ENCODE peak calls at places on chromosomes 7 and 10, in eight cellular contexts. F is astrocyte, E is left lung, L is mammary epithelial cell, J is prostate gland, R is adrenal gland, U is upper lobe of left lung, I is astrocyte of the cerebellum. A is an unnamed sample.

GRCh38 chr7:51062222-51062987 is 254.2 kb downstream of the COBL start:
- DNase-seq in R (no peak), F (no peak), E (no peak), I (no peak), J (no peak), L (no peak), U (peak), A (no peak)

GRCh38 chr7:158869876-158870275 is 13.5 kb downstream of the DYNC2I1 start:
- DNase-seq in J (no peak), R (no peak), U (no peak), I (no peak), L (no peak), F (no peak), E (no peak), A (no peak)

GRCh38 chr10:129741978-129742741 is 221.9 kb downstream of the EBF3 start:
- DNase-seq in L (no peak), R (no peak), E (peak), I (no peak), U (no peak), F (no peak), J (no peak), A (peak)

GRCh38 chr10:131187274-131187673 is 124.2 kb downstream of the TCERG1L start:
- DNase-seq in L (no peak), F (no peak), U (no peak), E (no peak), J (no peak), I (no peak), R (no peak), A (peak)

GRCh38 chr7:26233902-26234511 is 32.5 kb downstream of the CBX3 start:
- DNase-seq in I (no peak), L (no peak), U (no peak), J (no peak), E (no peak), F (no peak), R (no peak), A (no peak)

GRCh38 chr10:129105266-129105665 is 361.8 kb upstream of the MGMT start:
- DNase-seq in U (no peak), R (no peak), L (no peak), F (no peak), E (no peak), J (no peak), I (peak), A (no peak)

GRCh38 chr7:156691764-156692163 is 51.2 kb downstream of the RNF32 start:
- DNase-seq in J (no peak), R (no peak), F (no peak), I (no peak), E (no peak), L (no peak), U (no peak), A (no peak)

GRCh38 chr7:118312051-118312450 is 87.5 kb downstream of the ANKRD7 start:
- DNase-seq in U (no peak), R (no peak), E (no peak), I (no peak), F (no peak), J (no peak), L (no peak), A (no peak)

GRCh38 chr7:37421820-37422219 is 26.8 kb downstream of the ELMO1 start:
- DNase-seq in I (no peak), E (no peak), J (no peak), L (peak), R (no peak), F (no peak), U (no peak), A (no peak)

GRCh38 chr7:16978358-16979244 is 96.8 kb upstream of the AGR3 start:
- DNase-seq in U (no peak), F (peak), E (no peak), I (peak), J (no peak), R (no peak), L (peak), A (no peak)

GRCh38 chr7:2719007-2719406 is 31.0 kb downstream of the AMZ1 start:
- DNase-seq in L (no peak), F (no peak), I (no peak), R (no peak), E (peak), U (no peak), J (no peak), A (no peak)

GRCh38 chr10:61284222-61284890 is 168.8 kb downstream of the TMEM26 start:
- DNase-seq in R (no peak), U (no peak), L (peak), E (no peak), F (peak), I (peak), J (peak), A (no peak)

GRCh38 chr10:123568751-123569150 is 97.4 kb upstream of the GPR26 start:
- DNase-seq in I (no peak), J (no peak), U (no peak), R (no peak), E (no peak), L (no peak), F (no peak), A (peak)

GRCh38 chr7:152588350-152588749 is 87.6 kb downstream of the XRCC2 start:
- DNase-seq in L (peak), J (no peak), R (no peak), E (no peak), I (peak), F (peak), U (peak), A (no peak)

GRCh38 chr10:83164134-83164533 is 975.2 kb upstream of the GHITM start:
- DNase-seq in I (no peak), U (no peak), E (no peak), J (no peak), F (peak), L (no peak), R (no peak), A (no peak)

GRCh38 chr10:132562916-132563456 is 25.4 kb downstream of the INPP5A start:
- DNase-seq in F (no peak), E (no peak), R (peak), I (no peak), U (no peak), L (no peak), J (no peak), A (no peak)

GRCh38 chr10:1366811-1367425 is 310.7 kb downstream of the WDR37 start:
- DNase-seq in U (no peak), L (no peak), E (no peak), R (no peak), F (no peak), J (no peak), I (no peak), A (peak)

GRCh38 chr10:62085821-62086220 is 182.8 kb downstream of the RTKN2 start:
- DNase-seq in E (no peak), L (no peak), I (no peak), U (no peak), F (no peak), R (no peak), J (no peak), A (no peak)

GRCh38 chr10:45144666-45145065 is 143.9 kb downstream of the ZNF22 start:
- DNase-seq in L (no peak), R (no peak), U (no peak), F (no peak), I (no peak), J (no peak), E (no peak), A (no peak)

GRCh38 chr10:19904202-19904661 is 88.0 kb downstream of the PLXDC2 start:
- DNase-seq in R (no peak), I (peak), F (peak), J (no peak), E (no peak), U (no peak), L (peak), A (no peak)

GRCh38 chr10:73408978-73409521 is 4.8 kb downstream of the ANXA7 start:
- DNase-seq in L (no peak), F (no peak), R (no peak), E (no peak), J (no peak), I (no peak), U (no peak), A (no peak)

GRCh38 chr7:41916450-41916927 is 213.6 kb upstream of the INHBA start:
- DNase-seq in F (peak), L (peak), U (no peak), E (no peak), R (no peak), I (peak), J (no peak), A (no peak)

GRCh38 chr7:137867289-137867688 is 20.5 kb upstream of the DGKI start:
- DNase-seq in U (no peak), L (no peak), R (no peak), J (no peak), I (no peak), F (no peak), E (no peak), A (no peak)

GRCh38 chr10:124345521-124345920 is 73.2 kb downstream of the OAT start:
- DNase-seq in R (no peak), U (no peak), J (no peak), F (no peak), L (no peak), E (no peak), I (no peak), A (no peak)

GRCh38 chr10:86941426-86941825 is 16.0 kb downstream of the MMRN2 start:
- DNase-seq in F (no peak), E (no peak), R (no peak), L (no peak), U (no peak), I (no peak), J (no peak), A (no peak)

GRCh38 chr10:102449321-102450123 is 1.8 kb downstream of the C10orf95 start:
- DNase-seq in L (peak), R (peak), I (no peak), J (peak), E (peak), F (no peak), U (peak), A (no peak)

GRCh38 chr7:38934536-38934935 is 25.5 kb upstream of the VPS41 start:
- DNase-seq in J (no peak), I (no peak), L (peak), U (no peak), R (no peak), F (peak), E (no peak), A (no peak)

GRCh38 chr7:27188666-27189559 is 3.9 kb upstream of the HOXA11 start:
- DNase-seq in L (no peak), E (peak), F (no peak), I (no peak), J (peak), U (no peak), R (no peak), A (no peak)

GRCh38 chr10:50807851-50808776 is 68.4 kb downstream of the ASAH2B start:
- DNase-seq in R (no peak), E (no peak), I (no peak), J (no peak), F (peak), L (no peak), U (no peak), A (no peak)

GRCh38 chr7:98908585-98908984 is 30.3 kb downstream of the TRRAP start:
- DNase-seq in L (no peak), I (no peak), F (no peak), R (no peak), J (no peak), E (no peak), U (no peak), A (no peak)

GRCh38 chr10:815338-816104 is 116.0 kb downstream of the LARP4B start:
- DNase-seq in F (no peak), L (no peak), I (no peak), J (no peak), E (peak), R (no peak), U (no peak), A (no peak)

GRCh38 chr10:113524120-113524519 is 28.7 kb upstream of the HABP2 start:
- DNase-seq in R (no peak), F (no peak), E (no peak), U (peak), L (no peak), J (no peak), I (no peak), A (no peak)
- TF ChIP-seq CTCF in R (no peak), F (no peak), E (no peak), U (no peak), L (no peak), J (no peak), I (no peak), A (no peak)

GRCh38 chr7:21500117-21500516 is 42.7 kb upstream of the DNAH11 start:
- DNase-seq in R (no peak), I (no peak), E (no peak), L (no peak), J (no peak), F (no peak), U (no peak), A (no peak)

GRCh38 chr7:21497072-21497471 is 45.8 kb upstream of the DNAH11 start:
- DNase-seq in F (no peak), R (no peak), J (no peak), E (no peak), L (no peak), I (no peak), U (no peak), A (no peak)
- TF ChIP-seq CTCF in F (peak), R (no peak), J (no peak), E (no peak), L (no peak), I (peak), U (no peak), A (no peak)

DNA sequence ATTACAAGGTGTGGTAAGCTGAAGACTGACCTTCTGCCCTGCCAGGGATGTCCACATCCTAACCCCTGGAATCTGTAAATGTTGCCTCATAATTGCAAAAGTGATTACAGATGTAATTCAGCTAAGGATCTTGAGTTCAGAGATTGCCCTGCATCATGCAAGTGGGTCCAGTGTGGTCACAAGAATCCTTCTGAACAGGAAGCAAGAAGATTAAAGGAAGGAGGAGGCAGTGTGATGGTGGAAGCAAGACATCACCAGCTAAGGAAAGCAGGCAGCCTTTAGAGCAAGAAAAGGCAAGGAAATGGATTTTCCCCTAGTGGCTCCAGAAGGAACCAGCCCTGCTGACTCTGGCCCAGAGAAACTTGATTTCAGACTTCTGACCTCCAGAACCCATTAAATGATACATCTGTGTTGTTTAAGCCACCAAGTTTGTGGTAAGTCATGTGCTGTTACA is 78.1 kb downstream of the USP6NL start:
- DNase-seq in L (peak), R (no peak), J (no peak), U (no peak), I (no peak), F (no peak), E (no peak), A (no peak)
- TF ChIP-seq CTCF in L (peak), R (no peak), J (no peak), U (no peak), I (peak), F (peak), E (no peak), A (peak)

DNA sequence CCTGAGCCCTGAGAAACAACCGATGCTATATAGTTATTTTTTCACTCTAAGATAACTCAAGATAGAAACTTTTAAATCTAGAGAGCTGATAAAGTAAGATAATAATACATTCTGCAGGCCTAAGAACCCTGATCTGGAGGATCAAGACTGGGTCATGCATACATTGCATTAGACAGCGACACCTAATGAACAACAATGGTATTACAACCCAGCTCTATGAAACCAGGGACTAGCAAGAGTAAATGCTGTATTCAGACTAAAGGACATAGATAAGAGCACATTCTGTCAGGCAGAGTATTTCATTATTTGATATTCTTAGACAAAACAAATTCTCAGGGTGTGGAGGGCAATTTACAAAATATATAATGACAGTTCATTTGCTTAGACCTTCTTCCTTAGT is 148.6 kb downstream of the GRK5 start:
- DNase-seq in U (no peak), J (no peak), F (no peak), I (no peak), R (no peak), L (no peak), E (no peak), A (no peak)
- TF ChIP-seq CTCF in U (no peak), J (no peak), F (peak), I (peak), R (no peak), L (peak), E (no peak), A (peak)

DNA sequence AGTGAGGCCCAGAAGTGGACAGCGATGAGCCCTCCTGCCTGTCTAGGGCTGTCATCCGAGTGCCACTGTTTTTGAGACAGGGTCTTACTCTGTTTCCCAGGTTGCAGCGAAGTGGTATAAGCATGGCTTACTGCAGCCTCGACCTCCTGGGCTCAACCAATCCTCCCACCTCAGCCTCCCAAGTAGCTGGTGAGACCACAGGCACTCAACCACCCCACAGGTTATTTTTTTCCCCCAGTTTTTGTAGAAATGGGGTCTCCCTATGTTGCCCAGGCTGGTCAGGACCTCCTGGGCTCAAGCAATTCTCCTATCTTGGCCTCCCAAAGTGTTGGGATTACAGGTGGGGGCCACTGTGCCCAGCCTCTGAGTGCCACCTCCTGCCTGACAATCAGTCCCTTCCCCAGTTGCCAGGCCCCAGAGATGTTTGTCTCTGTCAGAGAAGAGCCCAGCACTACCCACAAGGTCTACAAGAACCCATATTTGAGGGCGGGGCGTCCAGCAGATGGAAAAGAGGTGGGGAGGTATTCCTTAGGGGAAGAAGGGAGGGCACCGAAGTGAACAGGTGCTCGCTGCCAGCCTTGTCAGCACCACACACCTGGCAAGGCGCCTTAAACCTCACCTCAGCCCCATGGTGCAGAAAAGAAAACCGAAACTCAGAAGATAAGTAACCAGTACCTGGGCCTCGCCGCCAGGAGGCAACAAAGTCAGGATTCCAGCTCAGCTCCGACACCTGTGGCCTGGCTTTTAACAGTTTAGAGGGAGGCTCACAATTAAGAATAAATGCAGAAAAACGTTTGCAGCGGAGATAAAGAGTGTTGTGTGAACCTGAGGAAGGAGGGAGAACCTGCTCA is 77.4 kb upstream of the ANLN start:
- DNase-seq in I (no peak), J (peak), F (no peak), U (peak), L (peak), R (no peak), E (no peak), A (no peak)
- TF ChIP-seq CTCF in I (peak), J (no peak), F (no peak), U (no peak), L (no peak), R (no peak), E (no peak), A (peak)

DNA sequence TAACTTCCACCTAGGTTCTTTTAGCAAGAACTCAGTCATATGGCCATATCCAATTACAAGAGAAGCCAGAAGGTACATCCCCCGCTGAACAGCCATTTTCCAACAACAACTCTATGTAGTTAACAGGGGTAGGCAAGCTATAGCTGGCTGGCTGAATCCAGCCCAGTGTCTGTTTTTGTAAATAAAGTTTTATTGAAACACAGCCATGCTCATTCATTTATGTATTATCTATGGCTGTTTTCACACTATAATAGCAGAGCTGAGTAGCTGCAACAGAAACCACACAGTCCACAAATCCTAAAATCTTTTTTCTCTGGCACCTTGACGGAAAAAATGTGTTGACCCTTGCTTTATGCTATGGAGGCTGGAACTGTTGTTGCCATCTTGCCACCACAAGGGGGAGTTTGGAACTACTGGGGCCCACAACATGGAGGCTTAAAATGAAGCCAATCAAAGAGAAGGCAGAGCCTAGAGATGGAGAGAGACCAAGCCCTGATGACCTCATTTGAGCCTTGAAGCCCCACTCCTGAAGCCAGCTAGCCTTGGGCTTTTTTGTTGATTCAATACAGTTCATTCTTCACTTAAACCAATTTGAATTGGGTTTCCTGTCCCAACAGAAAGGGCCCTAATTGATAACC is 33.3 kb upstream of the XPNPEP1 start:
- DNase-seq in U (no peak), R (no peak), F (no peak), I (peak), E (no peak), J (no peak), L (no peak), A (no peak)
- TF ChIP-seq CTCF in U (peak), R (peak), F (peak), I (peak), E (peak), J (no peak), L (peak), A (peak)

A was measured in type B pancreatic cell.